ENCODE peak calls at places on chromosome 17, in five cellular contexts. One of them, this sample, is unnamed.

GRCh38 chr17:4475001-4475400 is 23.7 kb upstream of the SPNS2 start:
- DNase-seq in uterus: no peak
- DNase-seq in stimulated activated CD8-positive, alpha-beta memory T cell treated with anti-CD3 and anti-CD28 coated beads, Interleukin-12 subunit alpha, Interleukin-12 subunit beta, amount 100 ng/mL, for 4 hours: no peak
- DNase-seq in AG09309: no peak
- DNase-seq in foreskin fibroblast: no peak
- DNase-seq in this sample: no peak

GRCh38 chr17:47013341-47013740 is 34.3 kb upstream of the RPRML start:
- DNase-seq in foreskin fibroblast: no peak
- DNase-seq in uterus: no peak
- DNase-seq in stimulated activated CD8-positive, alpha-beta memory T cell treated with anti-CD3 and anti-CD28 coated beads, Interleukin-12 subunit alpha, Interleukin-12 subunit beta, amount 100 ng/mL, for 4 hours: no peak
- DNase-seq in AG09309: no peak
- DNase-seq in this sample: no peak

GRCh38 chr17:81868674-81869220 is 2.4 kb downstream of the ARHGDIA start:
- DNase-seq in stimulated activated CD8-positive, alpha-beta memory T cell treated with anti-CD3 and anti-CD28 coated beads, Interleukin-12 subunit alpha, Interleukin-12 subunit beta, amount 100 ng/mL, for 4 hours: no peak
- DNase-seq in foreskin fibroblast: peak; percentile 96
- DNase-seq in uterus: peak; percentile 83
- DNase-seq in AG09309: peak; percentile 66
- DNase-seq in this sample: no peak

GRCh38 chr17:50355701-50356341 is 9.9 kb downstream of the XYLT2 start:
- DNase-seq in uterus: no peak
- DNase-seq in AG09309: no peak
- DNase-seq in foreskin fibroblast: no peak
- DNase-seq in stimulated activated CD8-positive, alpha-beta memory T cell treated with anti-CD3 and anti-CD28 coated beads, Interleukin-12 subunit alpha, Interleukin-12 subunit beta, amount 100 ng/mL, for 4 hours: no peak
- DNase-seq in this sample: no peak

GRCh38 chr17:78854508-78854907 is 13.9 kb upstream of the USP36 start:
- DNase-seq in foreskin fibroblast: no peak
- DNase-seq in uterus: no peak
- DNase-seq in stimulated activated CD8-positive, alpha-beta memory T cell treated with anti-CD3 and anti-CD28 coated beads, Interleukin-12 subunit alpha, Interleukin-12 subunit beta, amount 100 ng/mL, for 4 hours: no peak
- DNase-seq in AG09309: no peak
- DNase-seq in this sample: no peak

GRCh38 chr17:66221343-66221742 is 7.9 kb downstream of the APOH start:
- DNase-seq in AG09309: no peak
- DNase-seq in uterus: no peak
- DNase-seq in foreskin fibroblast: no peak
- DNase-seq in stimulated activated CD8-positive, alpha-beta memory T cell treated with anti-CD3 and anti-CD28 coated beads, Interleukin-12 subunit alpha, Interleukin-12 subunit beta, amount 100 ng/mL, for 4 hours: no peak
- DNase-seq in this sample: no peak

GRCh38 chr17:67246648-67247415 is 1.8 kb upstream of the HELZ start:
- DNase-seq in foreskin fibroblast: peak; percentile 45
- DNase-seq in stimulated activated CD8-positive, alpha-beta memory T cell treated with anti-CD3 and anti-CD28 coated beads, Interleukin-12 subunit alpha, Interleukin-12 subunit beta, amount 100 ng/mL, for 4 hours: peak; percentile 37
- DNase-seq in uterus: peak; percentile 32
- DNase-seq in AG09309: no peak
- DNase-seq in this sample: no peak

GRCh38 chr17:27602721-27603445 is 28.1 kb upstream of the LGALS9 start:
- DNase-seq in uterus: peak; percentile 78
- DNase-seq in foreskin fibroblast: peak; percentile 83
- DNase-seq in stimulated activated CD8-positive, alpha-beta memory T cell treated with anti-CD3 and anti-CD28 coated beads, Interleukin-12 subunit alpha, Interleukin-12 subunit beta, amount 100 ng/mL, for 4 hours: peak; percentile 28
- DNase-seq in AG09309: peak; percentile 11
- DNase-seq in this sample: peak; percentile 75

GRCh38 chr17:80005360-80006338 is 30.0 kb downstream of the TBC1D16 start:
- DNase-seq in stimulated activated CD8-positive, alpha-beta memory T cell treated with anti-CD3 and anti-CD28 coated beads, Interleukin-12 subunit alpha, Interleukin-12 subunit beta, amount 100 ng/mL, for 4 hours: peak; percentile 22
- DNase-seq in uterus: no peak
- DNase-seq in foreskin fibroblast: peak; percentile 67
- DNase-seq in AG09309: no peak
- DNase-seq in this sample: peak; percentile 95

GRCh38 chr17:38636054-38636453 is 30.3 kb upstream of the SRCIN1 start:
- DNase-seq in AG09309: no peak
- DNase-seq in stimulated activated CD8-positive, alpha-beta memory T cell treated with anti-CD3 and anti-CD28 coated beads, Interleukin-12 subunit alpha, Interleukin-12 subunit beta, amount 100 ng/mL, for 4 hours: no peak
- DNase-seq in uterus: no peak
- DNase-seq in foreskin fibroblast: no peak
- DNase-seq in this sample: no peak

GRCh38 chr17:28916302-28916934 is 13.5 kb upstream of the DHRS13 start:
- DNase-seq in foreskin fibroblast: peak; percentile 68
- DNase-seq in stimulated activated CD8-positive, alpha-beta memory T cell treated with anti-CD3 and anti-CD28 coated beads, Interleukin-12 subunit alpha, Interleukin-12 subunit beta, amount 100 ng/mL, for 4 hours: no peak
- DNase-seq in AG09309: no peak
- DNase-seq in uterus: no peak
- DNase-seq in this sample: peak; percentile 41